ENCODE peak calls at places on chromosomes 3 and 15, in four cellular contexts. One of them, this sample, is unnamed.

GRCh38 chr3:102038477-102039142 is 189.3 kb downstream of the NFKBIZ start:
- DNase-seq in IMR-90: no peak
- DNase-seq in mesendoderm: no peak
- DNase-seq in H1: no peak
- DNase-seq in this sample: no peak

GRCh38 chr3:108357042-108357441 is 60.7 kb downstream of the HHLA2 start:
- DNase-seq in IMR-90: no peak
- DNase-seq in mesendoderm: no peak
- DNase-seq in H1: no peak
- DNase-seq in this sample: no peak

GRCh38 chr15:26177816-26178215 is 314.7 kb upstream of the ATP10A start:
- DNase-seq in IMR-90: no peak
- DNase-seq in mesendoderm: no peak
- DNase-seq in H1: no peak
- DNase-seq in this sample: no peak

GRCh38 chr3:121483290-121483689 is 62.5 kb downstream of the POLQ start:
- DNase-seq in IMR-90: peak
- DNase-seq in mesendoderm: peak
- DNase-seq in H1: no peak
- DNase-seq in this sample: no peak

GRCh38 chr3:33218446-33219174 is at the start of gene SUSD5:
- DNase-seq in IMR-90: peak
- DNase-seq in mesendoderm: peak
- DNase-seq in H1: peak
- DNase-seq in this sample: peak

GRCh38 chr3:179860275-179861107 is 176.2 kb downstream of the PEX5L start:
- DNase-seq in IMR-90: no peak
- DNase-seq in mesendoderm: no peak
- DNase-seq in H1: no peak
- DNase-seq in this sample: no peak

GRCh38 chr15:45918839-45919238 is 284.0 kb downstream of the SQOR start:
- DNase-seq in IMR-90: no peak
- DNase-seq in mesendoderm: no peak
- DNase-seq in H1: no peak
- DNase-seq in this sample: no peak

GRCh38 chr3:147419062-147419701 is 10.0 kb downstream of the ZIC1 start:
- DNase-seq in IMR-90: peak
- DNase-seq in mesendoderm: peak
- DNase-seq in H1: peak
- DNase-seq in this sample: peak

GRCh38 chr3:118144919-118145318 is 889.7 kb downstream of the IGSF11 start:
- DNase-seq in IMR-90: no peak
- DNase-seq in mesendoderm: peak
- DNase-seq in H1: no peak
- DNase-seq in this sample: no peak

GRCh38 chr3:99240700-99241099 is 339.2 kb upstream of the DCBLD2 start:
- DNase-seq in IMR-90: no peak
- DNase-seq in mesendoderm: no peak
- DNase-seq in H1: no peak
- DNase-seq in this sample: no peak

GRCh38 chr15:90192961-90193786 is 8.0 kb upstream of the SEMA4B start:
- DNase-seq in IMR-90: peak
- DNase-seq in mesendoderm: no peak
- DNase-seq in H1: no peak
- DNase-seq in this sample: no peak

GRCh38 chr3:141648055-141648910 is 89.8 kb upstream of the RNF7 start:
- DNase-seq in IMR-90: no peak
- DNase-seq in mesendoderm: no peak
- DNase-seq in H1: no peak
- DNase-seq in this sample: no peak

GRCh38 chr3:152835311-152836102 is 576 bp downstream of the P2RY1 start:
- DNase-seq in IMR-90: peak
- DNase-seq in mesendoderm: peak
- DNase-seq in H1: peak
- DNase-seq in this sample: peak

GRCh38 chr3:99895706-99896441 is 78.2 kb downstream of the CMSS1 start:
- DNase-seq in IMR-90: peak
- DNase-seq in mesendoderm: peak
- DNase-seq in H1: no peak
- DNase-seq in this sample: no peak

GRCh38 chr3:195133462-195133861 is 137.5 kb downstream of the XXYLT1 start:
- DNase-seq in IMR-90: peak
- DNase-seq in mesendoderm: no peak
- DNase-seq in H1: no peak
- DNase-seq in this sample: no peak

GRCh38 chr3:138946554-138947302 is at the start of the genes FOXL2 and FOXL2NB:
- DNase-seq in IMR-90: peak
- DNase-seq in mesendoderm: peak
- DNase-seq in H1: peak
- DNase-seq in this sample: peak

GRCh38 chr3:114404590-114404989 is 110.8 kb downstream of the TIGIT start:
- DNase-seq in IMR-90: peak
- DNase-seq in mesendoderm: no peak
- DNase-seq in H1: no peak
- DNase-seq in this sample: no peak

GRCh38 chr15:96274698-96275097 is 55.8 kb upstream of the NR2F2 start:
- DNase-seq in IMR-90: no peak
- DNase-seq in mesendoderm: no peak
- DNase-seq in H1: no peak
- DNase-seq in this sample: no peak

GRCh38 chr3:174862101-174862500 is 3.0 kb downstream of the NAALADL2 start:
- DNase-seq in IMR-90: no peak
- DNase-seq in mesendoderm: peak
- DNase-seq in H1: peak
- DNase-seq in this sample: peak

GRCh38 chr3:14371573-14372474 is 30.6 kb upstream of the SLC6A6 start:
- DNase-seq in IMR-90: peak
- DNase-seq in mesendoderm: peak
- DNase-seq in H1: no peak
- DNase-seq in this sample: no peak

GRCh38 chr3:37143821-37144220 is 30.6 kb downstream of the LRRFIP2 start:
- DNase-seq in IMR-90: no peak
- DNase-seq in mesendoderm: no peak
- DNase-seq in H1: no peak
- DNase-seq in this sample: no peak

GRCh38 chr3:112109313-112109712 is 23.1 kb downstream of the C3orf52 start:
- DNase-seq in IMR-90: no peak
- DNase-seq in mesendoderm: no peak
- DNase-seq in H1: no peak
- DNase-seq in this sample: no peak

GRCh38 chr3:81788650-81789049 is 27.2 kb upstream of the GBE1 start:
- DNase-seq in IMR-90: no peak
- DNase-seq in mesendoderm: no peak
- DNase-seq in H1: no peak
- DNase-seq in this sample: no peak

GRCh38 chr3:195195321-195196209 is 75.4 kb downstream of the XXYLT1 start:
- DNase-seq in IMR-90: no peak
- DNase-seq in mesendoderm: peak
- DNase-seq in H1: no peak
- DNase-seq in this sample: peak

GRCh38 chr15:83066034-83066760 is 855 bp downstream of the BTBD1 start:
- DNase-seq in IMR-90: no peak
- DNase-seq in mesendoderm: no peak
- DNase-seq in H1: no peak
- DNase-seq in this sample: no peak

GRCh38 chr3:14340960-14341708 is 61.3 kb upstream of the SLC6A6 start:
- DNase-seq in IMR-90: no peak
- DNase-seq in mesendoderm: no peak
- DNase-seq in H1: no peak
- DNase-seq in this sample: no peak

GRCh38 chr15:67064607-67065530 is 533 bp upstream of the SMAD3 start:
- DNase-seq in IMR-90: no peak
- DNase-seq in mesendoderm: peak
- DNase-seq in H1: peak
- DNase-seq in this sample: peak

GRCh38 chr3:78641703-78642102 is 1126.1 kb downstream of the ROBO1 start:
- DNase-seq in IMR-90: no peak
- DNase-seq in mesendoderm: no peak
- DNase-seq in H1: no peak
- DNase-seq in this sample: no peak

GRCh38 chr15:39587291-39587909 is 6.5 kb downstream of the THBS1 start:
- DNase-seq in IMR-90: peak
- DNase-seq in mesendoderm: no peak
- DNase-seq in H1: no peak
- DNase-seq in this sample: no peak

GRCh38 chr3:185549651-185550111 is 2.7 kb downstream of the LIPH start:
- DNase-seq in IMR-90: peak
- DNase-seq in mesendoderm: no peak
- DNase-seq in H1: no peak
- DNase-seq in this sample: no peak

GRCh38 chr3:177521305-177521704 is 324.0 kb upstream of the TBL1XR1 start:
- DNase-seq in IMR-90: no peak
- DNase-seq in mesendoderm: peak
- DNase-seq in H1: peak
- DNase-seq in this sample: peak

GRCh38 chr3:50453907-50454306 is 49.5 kb downstream of the CACNA2D2 start:
- DNase-seq in IMR-90: no peak
- DNase-seq in mesendoderm: no peak
- DNase-seq in H1: no peak
- DNase-seq in this sample: peak

GRCh38 chr3:157261000-157261399 is 101.1 kb upstream of the CCNL1 start:
- DNase-seq in IMR-90: no peak
- DNase-seq in mesendoderm: no peak
- DNase-seq in H1: no peak
- DNase-seq in this sample: no peak

GRCh38 chr3:141125351-141125750 is 74.2 kb downstream of the SPSB4 start:
- DNase-seq in IMR-90: no peak
- DNase-seq in mesendoderm: no peak
- DNase-seq in H1: no peak
- DNase-seq in this sample: no peak

GRCh38 chr15:48601095-48601494 is 44.4 kb downstream of the FBN1 start:
- DNase-seq in IMR-90: no peak
- DNase-seq in mesendoderm: no peak
- DNase-seq in H1: no peak
- DNase-seq in this sample: no peak

GRCh38 chr3:55158345-55158744 is 230.5 kb upstream of the LRTM1 start:
- DNase-seq in IMR-90: no peak
- DNase-seq in mesendoderm: no peak
- DNase-seq in H1: no peak
- DNase-seq in this sample: no peak

GRCh38 chr3:126508539-126508938 is 9.0 kb downstream of the UROC1 start:
- DNase-seq in IMR-90: no peak
- DNase-seq in mesendoderm: no peak
- DNase-seq in H1: no peak
- DNase-seq in this sample: no peak

GRCh38 chr3:1087066-1087555 is 5.7 kb upstream of the CNTN6 start:
- DNase-seq in IMR-90: peak
- DNase-seq in mesendoderm: peak
- DNase-seq in H1: no peak
- DNase-seq in this sample: no peak

GRCh38 chr3:128878011-128878457 is 1.4 kb upstream of the ACAD9 start:
- DNase-seq in IMR-90: no peak
- DNase-seq in mesendoderm: no peak
- DNase-seq in H1: no peak
- DNase-seq in this sample: no peak
- H3K56ac ChIP-seq in IMR-90: peak
- H3K56ac ChIP-seq in mesendoderm: peak
- H3K56ac ChIP-seq in H1: no peak
- H3K56ac ChIP-seq in this sample: no peak

GRCh38 chr3:134761213-134761612 is 33.8 kb upstream of the EPHB1 start:
- DNase-seq in IMR-90: no peak
- DNase-seq in mesendoderm: no peak
- DNase-seq in H1: peak
- DNase-seq in this sample: no peak
- H3K56ac ChIP-seq in IMR-90: no peak
- H3K56ac ChIP-seq in mesendoderm: no peak
- H3K56ac ChIP-seq in H1: no peak
- H3K56ac ChIP-seq in this sample: no peak

DNA sequence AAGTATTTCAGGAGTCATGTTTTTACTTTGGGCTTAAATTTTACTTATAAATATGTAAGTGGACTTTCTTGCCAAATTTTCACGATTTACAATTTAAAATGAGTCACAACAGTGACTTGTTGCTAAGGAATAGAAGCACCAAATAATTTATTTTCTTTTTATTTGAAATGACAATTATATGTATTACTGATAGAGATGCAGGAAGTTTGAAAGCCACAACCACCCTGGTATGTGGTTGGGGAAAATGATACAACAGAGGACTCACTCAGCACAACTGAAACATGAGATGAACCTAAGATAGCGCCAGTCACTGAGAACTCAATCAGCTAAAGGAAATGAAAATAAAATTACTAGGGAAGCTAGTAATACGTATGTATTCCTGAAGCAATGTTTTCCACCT is 90.2 kb downstream of the FMN1 start:
- DNase-seq in IMR-90: peak
- DNase-seq in mesendoderm: no peak
- DNase-seq in H1: no peak
- DNase-seq in this sample: no peak
- H3K56ac ChIP-seq in IMR-90: peak
- H3K56ac ChIP-seq in mesendoderm: no peak
- H3K56ac ChIP-seq in H1: no peak
- H3K56ac ChIP-seq in this sample: no peak

GRCh38 chr15:68783226-68784054 is 37.3 kb downstream of the ANP32A start:
- DNase-seq in IMR-90: no peak
- DNase-seq in mesendoderm: peak
- DNase-seq in H1: peak
- DNase-seq in this sample: peak
- H3K56ac ChIP-seq in IMR-90: no peak
- H3K56ac ChIP-seq in mesendoderm: no peak
- H3K56ac ChIP-seq in H1: no peak
- H3K56ac ChIP-seq in this sample: no peak

GRCh38 chr3:32203854-32204253 is 34.6 kb upstream of the CMTM8 start:
- DNase-seq in IMR-90: peak
- DNase-seq in mesendoderm: no peak
- DNase-seq in H1: no peak
- DNase-seq in this sample: no peak
- H3K56ac ChIP-seq in IMR-90: no peak
- H3K56ac ChIP-seq in mesendoderm: no peak
- H3K56ac ChIP-seq in H1: no peak
- H3K56ac ChIP-seq in this sample: no peak

GRCh38 chr15:68309024-68309423 is 31.5 kb downstream of the FEM1B start:
- DNase-seq in IMR-90: peak
- DNase-seq in mesendoderm: no peak
- DNase-seq in H1: no peak
- DNase-seq in this sample: no peak
- H3K56ac ChIP-seq in IMR-90: no peak
- H3K56ac ChIP-seq in mesendoderm: no peak
- H3K56ac ChIP-seq in H1: no peak
- H3K56ac ChIP-seq in this sample: no peak

DNA sequence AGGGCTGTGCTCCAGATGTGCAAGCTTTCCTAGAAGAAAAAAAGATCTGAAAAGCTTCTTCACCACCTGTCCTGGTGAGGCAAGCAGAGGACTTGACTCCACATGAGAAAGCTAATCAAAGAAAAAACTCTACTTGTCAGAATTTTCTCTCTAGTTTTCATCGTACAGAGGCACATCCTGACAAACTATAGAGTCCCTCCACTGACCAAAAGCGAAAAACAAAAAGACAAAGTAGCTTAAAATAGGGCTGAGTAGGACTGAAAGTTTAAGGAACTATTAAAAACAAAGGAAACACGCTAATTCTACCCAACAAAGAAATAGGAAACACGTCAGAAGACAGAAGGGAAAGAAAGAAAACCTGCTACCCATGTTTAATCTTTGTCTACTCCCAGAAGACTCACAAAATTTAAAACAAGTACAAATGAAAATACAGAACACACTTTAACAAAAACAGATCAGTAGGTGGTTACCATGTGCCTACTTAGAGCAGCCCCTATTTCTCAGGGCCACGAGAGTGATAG is 26.5 kb downstream of the NANOGP8 start:
- DNase-seq in IMR-90: no peak
- DNase-seq in mesendoderm: no peak
- DNase-seq in H1: no peak
- DNase-seq in this sample: no peak
- H3K56ac ChIP-seq in IMR-90: no peak
- H3K56ac ChIP-seq in mesendoderm: no peak
- H3K56ac ChIP-seq in H1: no peak
- H3K56ac ChIP-seq in this sample: no peak